ENCODE peak calls at places on chromosomes 4 and X, in five cellular contexts. T is NCI-H1436; X is activated T-cell treated with anti-CD3 and anti-CD28 coated beads, Interleukin-2, amount 50 U/mL, for 48 hours; C is trophoblast cell; Y is activated CD8-positive, alpha-beta memory T cell treated with anti-CD3 and anti-CD28 coated beads for 24 hours. S is an unnamed sample.

GRCh38 chrX:112654871-112655270 is 24.9 kb downstream of the LHFPL1 start:
- DNase-seq in T (no peak), X (no peak), C (no peak), Y (no peak), S (no peak)

GRCh38 chrX:21581479-21581878 is 76.7 kb downstream of the KLHL34 start:
- DNase-seq in T (no peak), X (no peak), C (no peak), Y (no peak), S (no peak)

GRCh38 chrX:634306-634958 is 3.8 kb downstream of the SHOX start:
- DNase-seq in T (no peak), X (no peak), C (no peak), Y (no peak), S (no peak)

GRCh38 chr4:15777697-15778096 is 431 bp upstream of the CD38 start:
- DNase-seq in T (no peak), X (no peak), C (no peak), Y (no peak), S (no peak)

GRCh38 chr4:6343950-6344408 is 74.3 kb downstream of the WFS1 start:
- DNase-seq in T (no peak), X (no peak), C (peak; percentile 51), Y (no peak), S (peak; percentile 81)

GRCh38 chr4:147591048-147591577 is 26.1 kb upstream of the TMEM184C start:
- DNase-seq in T (no peak), X (no peak), C (no peak), Y (no peak), S (no peak)

GRCh38 chr4:6986781-6987565 is 56.2 kb upstream of the TADA2B start:
- DNase-seq in T (peak; percentile 72), X (peak; percentile 94), C (peak; percentile 95), Y (peak; percentile 95), S (peak; percentile 86)

GRCh38 chrX:46882266-46882665 is 30.0 kb upstream of the JADE3 start:
- DNase-seq in T (no peak), X (no peak), C (no peak), Y (no peak), S (no peak)

GRCh38 chr4:184384056-184384809 is 90.1 kb downstream of the IRF2 start:
- DNase-seq in T (no peak), X (no peak), C (peak; percentile 32), Y (no peak), S (no peak)

GRCh38 chrX:152444338-152444737 is 6.8 kb downstream of the GABRA3 start:
- DNase-seq in T (no peak), X (no peak), C (no peak), Y (no peak), S (no peak)

GRCh38 chr4:19982556-19982955 is 269.1 kb upstream of the SLIT2 start:
- DNase-seq in T (no peak), X (no peak), C (peak; percentile 22), Y (no peak), S (no peak)

GRCh38 chr4:33316033-33316432 is 2595.9 kb downstream of the PCDH7 start:
- DNase-seq in T (no peak), X (no peak), C (no peak), Y (no peak), S (no peak)

GRCh38 chrX:38086451-38087215 is 80.3 kb downstream of the SYTL5 start:
- DNase-seq in T (no peak), X (no peak), C (no peak), Y (no peak), S (no peak)

GRCh38 chr4:100590308-100590707 is 72.5 kb upstream of the EMCN start:
- DNase-seq in T (no peak), X (no peak), C (no peak), Y (no peak), S (no peak)

GRCh38 chrX:98480606-98481005 is 1596.9 kb downstream of the RPA4 start:
- DNase-seq in T (no peak), X (no peak), C (peak; percentile 43), Y (no peak), S (no peak)